ENCODE peak calls at places on chromosomes 7 and 10, in six cellular contexts. L, K, M, B, C and I are unnamed samples.
A peak's percentile ranks its signal among the peaks of the same experiment; 100 is the strongest.

GRCh38 chr7:80133361-80134104 is 1.1 kb upstream of the GNAI1 start:
- DNase-seq in B (peak; percentile 48), M (no peak), K (peak; percentile 50), C (no peak), L (peak; percentile 51), I (peak; percentile 86)

GRCh38 chr7:152395115-152395514 is 40.7 kb downstream of the KMT2C start:
- DNase-seq in K (peak; percentile 82), M (no peak), B (peak; percentile 91), C (no peak), L (peak; percentile 49), I (no peak)

GRCh38 chr7:156152380-156152779 is 340.1 kb upstream of the SHH start:
- DNase-seq in K (no peak), C (no peak), B (no peak), L (no peak), M (no peak), I (no peak)

GRCh38 chr10:482036-482435 is 207.4 kb downstream of the DIP2C start:
- DNase-seq in C (no peak), M (no peak), K (no peak), B (no peak), L (peak; percentile 22), I (no peak)

GRCh38 chr10:110547139-110547761 is 20.2 kb upstream of the SMC3 start:
- DNase-seq in K (peak; percentile 77), L (peak; percentile 70), B (peak; percentile 85), M (no peak), C (no peak), I (peak; percentile 77)

GRCh38 chr10:69969961-69970360 is 82.7 kb upstream of the MACROH2A2 start:
- DNase-seq in C (no peak), K (no peak), M (no peak), L (no peak), B (no peak), I (no peak)

GRCh38 chr7:134995239-134996096 is 9.2 kb downstream of the AGBL3 start:
- DNase-seq in K (no peak), B (no peak), M (no peak), L (peak; percentile 39), C (no peak), I (no peak)

GRCh38 chr10:92328999-92329398 is 38.0 kb downstream of the MARCHF5 start:
- DNase-seq in L (no peak), C (no peak), K (no peak), B (no peak), M (no peak), I (no peak)

GRCh38 chr7:132666786-132667185 is 90.5 kb upstream of the PLXNA4 start:
- DNase-seq in K (no peak), C (no peak), L (peak; percentile 5), B (peak; percentile 1), M (no peak), I (no peak)

GRCh38 chr7:24722386-24723177 is 34.7 kb downstream of the GSDME start:
- DNase-seq in K (no peak), B (peak; percentile 9), L (peak; percentile 47), C (no peak), M (peak; percentile 29), I (peak; percentile 78)

GRCh38 chr10:28939352-28940157 is 262.2 kb downstream of the BAMBI start:
- DNase-seq in L (peak; percentile 95), M (peak; percentile 96), B (peak; percentile 85), C (peak; percentile 61), K (peak; percentile 66), I (peak; percentile 99)

GRCh38 chr7:74061840-74062539 is 21.6 kb upstream of the LIMK1 start:
- DNase-seq in K (peak; percentile 91), C (no peak), L (peak; percentile 93), B (peak; percentile 93), M (no peak), I (peak; percentile 76)

GRCh38 chr10:70271996-70272924 is 11.5 kb downstream of the NPFFR1 start:
- DNase-seq in K (no peak), C (no peak), B (no peak), M (no peak), L (no peak), I (no peak)

GRCh38 chr10:44934416-44935200 is 23.5 kb downstream of the TMEM72 start:
- DNase-seq in M (no peak), C (no peak), B (no peak), L (peak; percentile 57), K (no peak), I (no peak)

GRCh38 chr7:120218702-120219101 is 54.3 kb upstream of the KCND2 start:
- DNase-seq in M (no peak), B (no peak), L (peak; percentile 71), C (no peak), K (peak; percentile 22), I (no peak)

GRCh38 chr10:92239600-92240288 is 51.1 kb downstream of the CPEB3 start:
- DNase-seq in C (no peak), M (peak; percentile 44), L (peak; percentile 48), B (peak; percentile 56), K (peak; percentile 30), I (peak; percentile 53)

GRCh38 chr10:70691601-70692000 is 19.3 kb downstream of the ADAMTS14 start:
- DNase-seq in L (no peak), M (no peak), K (no peak), B (no peak), C (no peak), I (no peak)

GRCh38 chr7:141785711-141786552 is 4.1 kb upstream of the TAS2R5 start:
- DNase-seq in B (peak; percentile 81), M (peak; percentile 17), L (peak; percentile 64), C (no peak), K (peak; percentile 55), I (peak; percentile 70)

GRCh38 chr10:90204956-90205695 is 503.7 kb downstream of the KIF20B start:
- DNase-seq in B (peak; percentile 72), C (no peak), M (no peak), K (no peak), L (peak; percentile 20), I (no peak)

DNA sequence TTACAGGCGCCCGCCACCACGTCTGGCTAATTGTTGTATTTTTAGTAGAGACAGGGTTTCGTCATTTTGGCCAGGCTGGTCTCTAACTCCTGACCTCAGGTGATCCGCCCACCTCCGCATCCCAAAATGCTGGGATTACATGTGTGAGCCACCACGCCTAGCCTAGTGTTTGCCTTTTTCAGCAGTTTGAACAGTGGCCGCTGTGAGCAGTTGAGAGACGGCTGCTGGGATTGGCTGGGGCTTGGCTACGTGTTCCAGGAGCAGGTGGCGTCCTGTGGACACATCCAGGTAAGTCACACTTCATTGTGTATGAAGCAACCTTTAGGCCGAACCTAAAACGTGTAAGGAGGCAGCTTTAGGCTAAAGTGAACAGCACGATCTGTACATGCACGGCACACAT is 231.8 kb upstream of the PITRM1 start:
- DNase-seq in B (peak; percentile 76), K (no peak), M (no peak), L (no peak), C (no peak), I (no peak)
- H3K23ac ChIP-seq in B (no peak overlapping the region), K (no peak overlapping the region), M (no peak overlapping the region), L (no peak overlapping the region), C (no peak overlapping the region), I (no peak overlapping the region)

DNA sequence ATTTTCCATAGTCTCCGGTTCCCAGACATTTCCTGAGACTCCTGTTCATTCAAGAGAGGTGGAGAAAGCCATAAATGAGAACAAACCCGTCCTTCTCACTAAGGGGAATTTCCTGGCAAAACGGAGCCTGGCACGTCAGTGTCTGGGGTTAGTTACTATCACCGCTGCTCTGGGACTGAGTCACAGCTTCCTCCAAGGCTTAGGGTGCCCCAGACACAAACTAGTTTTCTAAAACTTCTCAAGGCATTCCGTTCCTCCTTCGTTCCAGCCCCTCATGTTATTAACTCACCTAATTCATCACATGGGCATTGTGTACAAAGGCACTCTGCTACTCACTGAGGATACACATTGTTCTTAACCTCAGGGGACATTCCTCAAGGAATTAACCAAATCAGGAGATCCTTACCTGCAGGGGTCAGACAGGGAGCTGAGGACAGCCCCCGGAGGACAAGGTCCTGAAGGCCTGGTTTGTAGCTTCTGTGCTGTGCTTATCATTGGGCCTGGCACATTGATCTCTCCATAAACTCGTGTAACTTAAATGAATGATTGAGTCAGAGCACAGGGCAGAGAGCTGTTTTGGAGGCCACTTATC is 103.0 kb upstream of the KLF6 start:
- DNase-seq in B (peak; percentile 97), L (peak; percentile 99), K (peak; percentile 97), M (peak; percentile 41), C (peak; percentile 65), I (peak; percentile 98)
- H3K18ac ChIP-seq in B (no peak overlapping the region), L (peak overlapping the region; percentile 97), K (peak overlapping the region; percentile 90), M (no peak overlapping the region), C (peak overlapping the region; percentile 79), I (peak overlapping the region; percentile 98)

DNA sequence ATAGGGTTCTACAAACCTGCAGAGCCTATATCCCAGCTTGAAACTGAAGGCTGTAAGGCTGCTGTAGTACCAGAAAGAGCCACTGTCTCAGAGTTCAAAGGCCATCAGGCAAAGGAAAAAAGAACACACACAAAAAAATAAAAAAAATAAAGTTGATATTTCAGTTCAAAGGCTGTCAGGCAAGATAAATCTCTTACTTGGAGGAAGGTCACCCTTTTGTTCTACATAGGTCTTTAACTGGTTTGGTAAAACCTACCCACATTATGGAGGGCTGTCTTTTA is 12.0 kb upstream of the TMEM26 start:
- DNase-seq in K (no peak), M (no peak), B (no peak), C (no peak), L (no peak), I (no peak)
- H3K4me3 ChIP-seq in K (no peak overlapping the region), M (no peak overlapping the region), B (no peak overlapping the region), C (no peak overlapping the region), L (no peak overlapping the region), I (no peak overlapping the region)

DNA sequence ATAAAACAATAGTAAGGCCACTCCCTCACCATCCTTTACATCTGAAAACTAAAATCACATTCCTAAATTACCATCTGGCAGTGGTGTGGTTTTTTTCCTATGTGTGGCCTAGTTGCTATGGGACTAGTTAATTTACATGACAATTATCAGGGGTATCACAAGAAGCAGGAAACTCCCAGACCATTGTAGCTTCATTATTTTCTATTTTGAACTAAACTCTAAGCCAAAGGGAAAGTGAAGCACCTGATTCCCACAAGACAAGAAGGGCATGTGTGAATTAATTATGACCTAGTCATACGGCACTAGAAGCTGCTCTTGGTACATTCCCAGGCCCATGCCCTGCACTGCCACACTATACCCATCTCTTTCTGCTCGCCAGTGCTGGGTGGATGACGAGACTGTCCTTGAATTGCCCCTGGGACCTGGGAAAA is 103.4 kb downstream of the ATXN7L1 start:
- DNase-seq in B (no peak), L (no peak), C (no peak), M (no peak), K (no peak), I (peak; percentile 78)
- H3K23ac ChIP-seq in B (no peak overlapping the region), L (no peak overlapping the region), C (no peak overlapping the region), M (no peak overlapping the region), K (no peak overlapping the region), I (no peak overlapping the region)

GRCh38 chr10:122164815-122165491 is 106.1 kb upstream of the BTBD16 start:
- DNase-seq in C (no peak), M (no peak), B (no peak), K (no peak), L (no peak), I (no peak)
- H3K18ac ChIP-seq in C (peak overlapping the region; percentile 88), M (no peak overlapping the region), B (no peak overlapping the region), K (no peak overlapping the region), L (no peak overlapping the region), I (no peak overlapping the region)

DNA sequence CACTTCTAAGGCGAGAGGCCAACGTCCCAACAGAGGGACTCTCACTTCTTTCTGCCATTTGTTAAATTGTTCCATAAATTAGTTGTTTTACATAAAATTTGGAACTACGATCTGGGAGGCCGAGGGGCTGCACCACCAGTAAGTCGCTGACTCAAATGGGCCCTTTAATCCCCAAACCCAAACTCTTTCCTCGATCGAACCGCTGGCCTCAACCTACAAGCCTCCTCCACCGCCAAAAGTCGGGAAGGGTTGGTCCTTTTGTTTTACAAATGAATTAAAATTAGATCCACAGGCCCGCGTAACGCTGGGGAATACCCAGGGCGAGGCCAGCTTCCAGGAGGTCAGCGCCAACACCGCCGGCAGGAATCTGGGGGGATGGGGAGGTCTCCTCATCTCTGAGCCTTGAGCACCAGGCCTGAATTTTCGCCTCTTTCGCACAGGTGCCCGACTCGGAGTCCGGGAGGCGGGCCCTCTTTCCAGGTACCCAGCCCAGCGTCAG is 1.2 kb upstream of the FOXI2 start:
- DNase-seq in M (no peak), L (no peak), K (no peak), C (no peak), B (no peak), I (no peak)
- H3K4me3 ChIP-seq in M (no peak overlapping the region), L (no peak overlapping the region), K (no peak overlapping the region), C (peak overlapping the region; percentile 21), B (no peak overlapping the region), I (no peak overlapping the region)